ENCODE peak calls at places on chromosomes 11 and 22, in eight cellular contexts. R is GM20000; W is brain microvascular endothelial cell; Z is upper lobe of right lung; O is activated gamma-delta T cell treated with anti-CD3 and anti-CD28 coated beads, Interleukin-2, amount 50 U/mL, for 16 hours; N is memory B cell; Q is GM13976; U is left ventricle myocardium inferior. Y is an unnamed sample.

GRCh38 chr22:40243891-40244290 is 66.2 kb downstream of the TNRC6B start:
- DNase-seq in R (no peak), W (no peak), Z (no peak), O (no peak), N (no peak), Q (no peak), U (no peak), Y (no peak)

GRCh38 chr11:75345455-75346224 is 5.8 kb downstream of the ARRB1 start:
- DNase-seq in R (no peak), W (no peak), Z (no peak), O (no peak), N (no peak), Q (peak; percentile 62), U (no peak), Y (peak; percentile 61)

GRCh38 chr22:39645532-39645931 is 75.0 kb downstream of the CACNA1I start:
- DNase-seq in R (no peak), W (no peak), Z (no peak), O (no peak), N (no peak), Q (no peak), U (no peak), Y (no peak)

GRCh38 chr11:69508974-69509373 is 27.5 kb downstream of the LINC01488 start:
- DNase-seq in R (no peak), W (no peak), Z (no peak), O (no peak), N (no peak), Q (no peak), U (peak; percentile 3), Y (no peak)

GRCh38 chr11:2215230-2215560 is 43.6 kb upstream of the TH start:
- DNase-seq in R (peak; percentile 13), W (no peak), Z (peak; percentile 46), O (no peak), N (no peak), Q (peak; percentile 31), U (no peak), Y (no peak)

GRCh38 chr11:131311746-131312145 is 58.7 kb upstream of the NTM start:
- DNase-seq in R (no peak), W (no peak), Z (no peak), O (no peak), N (no peak), Q (no peak), U (no peak), Y (no peak)

GRCh38 chr11:73493838-73494598 is 103.9 kb downstream of the FAM168A start:
- DNase-seq in R (no peak), W (peak; percentile 80), Z (no peak), O (no peak), N (no peak), Q (no peak), U (no peak), Y (no peak)

GRCh38 chr22:48779211-48779643 is 1048.4 kb downstream of the BRD1 start:
- DNase-seq in R (no peak), W (no peak), Z (no peak), O (no peak), N (no peak), Q (peak; percentile 8), U (no peak), Y (no peak)

GRCh38 chr11:73659961-73660360 is 13.6 kb downstream of the PLEKHB1 start:
- DNase-seq in R (no peak), W (no peak), Z (no peak), O (no peak), N (no peak), Q (no peak), U (no peak), Y (no peak)

GRCh38 chr22:24325105-24325757 is 54.6 kb downstream of the SPECC1L start:
- DNase-seq in R (peak; percentile 84), W (peak; percentile 73), Z (no peak), O (no peak), N (peak; percentile 40), Q (peak; percentile 80), U (no peak), Y (peak; percentile 62)

GRCh38 chr22:17706947-17707346 is 67.3 kb downstream of the BID start:
- DNase-seq in R (no peak), W (no peak), Z (no peak), O (no peak), N (no peak), Q (no peak), U (no peak), Y (no peak)

GRCh38 chr11:12117200-12117995 is 7.0 kb downstream of the MICAL2 start:
- DNase-seq in R (no peak), W (no peak), Z (no peak), O (no peak), N (no peak), Q (no peak), U (no peak), Y (no peak)

GRCh38 chr11:113862430-113862829 is 12.9 kb downstream of the USP28 start:
- DNase-seq in R (no peak), W (peak; percentile 43), Z (no peak), O (no peak), N (no peak), Q (no peak), U (no peak), Y (no peak)

GRCh38 chr22:36136475-36136874 is 24.1 kb downstream of the APOL3 start:
- DNase-seq in R (no peak), W (peak; percentile 11), Z (no peak), O (no peak), N (no peak), Q (no peak), U (no peak), Y (no peak)

GRCh38 chr11:63609971-63610580 is 4.2 kb downstream of the PLAAT3 start:
- DNase-seq in R (no peak), W (no peak), Z (no peak), O (no peak), N (no peak), Q (no peak), U (no peak), Y (no peak)

GRCh38 chr11:130325691-130326090 is 11.0 kb upstream of the ZBTB44 start:
- DNase-seq in R (no peak), W (no peak), Z (no peak), O (no peak), N (no peak), Q (no peak), U (no peak), Y (no peak)

GRCh38 chr11:75465701-75466531 is 32.9 kb upstream of the KLHL35 start:
- DNase-seq in R (no peak), W (peak; percentile 19), Z (no peak), O (no peak), N (no peak), Q (no peak), U (no peak), Y (no peak)

GRCh38 chr11:28799316-28799715 is 691.1 kb downstream of the METTL15 start:
- DNase-seq in R (no peak), W (no peak), Z (no peak), O (no peak), N (no peak), Q (no peak), U (no peak), Y (no peak)

GRCh38 chr11:12150831-12151382 is 40.5 kb downstream of the MICAL2 start:
- DNase-seq in R (no peak), W (no peak), Z (peak; percentile 7), O (no peak), N (no peak), Q (no peak), U (no peak), Y (no peak)

GRCh38 chr11:123567466-123567865 is 87.0 kb downstream of the SCN3B start:
- DNase-seq in R (no peak), W (no peak), Z (no peak), O (no peak), N (no peak), Q (no peak), U (no peak), Y (no peak)

GRCh38 chr22:30889268-30889995 is 79.1 kb downstream of the MORC2 start:
- DNase-seq in R (no peak), W (no peak), Z (peak; percentile 39), O (no peak), N (no peak), Q (no peak), U (peak; percentile 6), Y (no peak)

GRCh38 chr11:1853376-1854131 is 670 bp downstream of the LSP1 start:
- DNase-seq in R (no peak), W (no peak), Z (no peak), O (no peak), N (no peak), Q (no peak), U (no peak), Y (no peak)

GRCh38 chr22:49561338-49561737 is 266.3 kb downstream of the BRD1 start:
- DNase-seq in R (no peak), W (no peak), Z (no peak), O (no peak), N (no peak), Q (no peak), U (no peak), Y (no peak)

GRCh38 chr11:90757851-90758494 is 535.1 kb upstream of the CHORDC1 start:
- DNase-seq in R (no peak), W (no peak), Z (no peak), O (no peak), N (no peak), Q (no peak), U (no peak), Y (no peak)

GRCh38 chr22:33467718-33468117 is 409.5 kb upstream of the SYN3 start:
- DNase-seq in R (no peak), W (no peak), Z (no peak), O (no peak), N (no peak), Q (no peak), U (no peak), Y (no peak)

GRCh38 chr11:108324587-108324986 is 101.7 kb downstream of the ATM start:
- DNase-seq in R (no peak), W (no peak), Z (no peak), O (no peak), N (no peak), Q (no peak), U (no peak), Y (no peak)

GRCh38 chr11:119445850-119446249 is 22.9 kb upstream of the THY1 start:
- DNase-seq in R (no peak), W (no peak), Z (no peak), O (no peak), N (no peak), Q (no peak), U (no peak), Y (no peak)

GRCh38 chr11:73233211-73233610 is 15.1 kb downstream of the P2RY2 start:
- DNase-seq in R (no peak), W (no peak), Z (peak; percentile 13), O (no peak), N (no peak), Q (no peak), U (no peak), Y (no peak)

GRCh38 chr11:123235687-123236261 is 40.7 kb upstream of the CLMP start:
- DNase-seq in R (no peak), W (no peak), Z (no peak), O (no peak), N (no peak), Q (no peak), U (no peak), Y (no peak)

GRCh38 chr22:35587447-35587870 is 29.7 kb downstream of the MB start:
- DNase-seq in R (no peak), W (no peak), Z (peak; percentile 89), O (no peak), N (no peak), Q (no peak), U (peak; percentile 91), Y (no peak)

GRCh38 chr11:76410771-76411423 is 29.8 kb downstream of the GVQW3 start:
- DNase-seq in R (no peak), W (no peak), Z (no peak), O (no peak), N (no peak), Q (no peak), U (no peak), Y (no peak)

GRCh38 chr22:49056301-49056700 is 771.4 kb downstream of the BRD1 start:
- DNase-seq in R (no peak), W (no peak), Z (no peak), O (no peak), N (no peak), Q (no peak), U (no peak), Y (no peak)

GRCh38 chr11:129720156-129720555 is 95.5 kb upstream of the TMEM45B start:
- DNase-seq in R (no peak), W (no peak), Z (no peak), O (no peak), N (no peak), Q (no peak), U (no peak), Y (no peak)

GRCh38 chr11:62445314-62445740 is 26.5 kb downstream of the SCGB1A1 start:
- DNase-seq in R (no peak), W (no peak), Z (no peak), O (no peak), N (no peak), Q (no peak), U (peak; percentile 38), Y (no peak)

Y was measured in GM12878.